ENCODE peak calls at places on chromosomes 4 and X, in ten cellular contexts. B is AG20443, F is prostate gland, V is NCI-H187 treated with DMSO at 0.1 percent for 48 hours, I is DMS53, E is NCI-H345, K is cardiac muscle cell, M is GM20000, S is lower leg skin, C is EL. G is an unnamed sample.

GRCh38 chrX:45668686-45669443 is 468.2 kb upstream of the DIPK2B start:
- DNase-seq in B (peak), F (no peak), V (no peak), I (no peak), E (peak), K (peak), M (no peak), S (no peak), C (peak), G (no peak)

GRCh38 chrX:123219916-123220315 is 35.8 kb downstream of the GRIA3 start:
- DNase-seq in B (no peak), F (no peak), V (no peak), I (peak), E (no peak), K (no peak), M (no peak), S (no peak), C (no peak), G (no peak)

GRCh38 chrX:24357101-24357500 is 3.3 kb upstream of the SUPT20HL1 start:
- DNase-seq in B (peak), F (no peak), V (no peak), I (no peak), E (no peak), K (peak), M (no peak), S (no peak), C (peak), G (no peak)

GRCh38 chrX:101999644-102000539 is 68.1 kb upstream of the ZMAT1 start:
- DNase-seq in B (no peak), F (no peak), V (no peak), I (no peak), E (no peak), K (no peak), M (no peak), S (no peak), C (no peak), G (peak)

GRCh38 chrX:111837226-111837625 is 38.8 kb upstream of the TRPC5OS start:
- DNase-seq in B (no peak), F (no peak), V (no peak), I (peak), E (peak), K (no peak), M (no peak), S (no peak), C (no peak), G (no peak)

GRCh38 chr4:30903493-30903892 is 183.3 kb downstream of the PCDH7 start:
- DNase-seq in B (peak), F (no peak), V (no peak), I (no peak), E (no peak), K (peak), M (no peak), S (no peak), C (peak), G (no peak)

GRCh38 chrX:86935988-86936387 is 581.6 kb upstream of the KLHL4 start:
- DNase-seq in B (no peak), F (no peak), V (no peak), I (no peak), E (no peak), K (no peak), M (no peak), S (no peak), C (no peak), G (no peak)

GRCh38 chr4:123819362-123820035 is 422.9 kb downstream of the SPRY1 start:
- DNase-seq in B (no peak), F (no peak), V (no peak), I (no peak), E (no peak), K (no peak), M (no peak), S (no peak), C (peak), G (no peak)

GRCh38 chrX:150459168-150459567 is 96.1 kb downstream of the MAMLD1 start:
- DNase-seq in B (no peak), F (no peak), V (no peak), I (no peak), E (no peak), K (no peak), M (no peak), S (no peak), C (no peak), G (no peak)

GRCh38 chr4:19927381-19927780 is 324.3 kb upstream of the SLIT2 start:
- DNase-seq in B (no peak), F (no peak), V (no peak), I (peak), E (no peak), K (peak), M (no peak), S (no peak), C (peak), G (no peak)

GRCh38 chr4:57303012-57303751 is 193.0 kb upstream of the IGFBP7 start:
- DNase-seq in B (no peak), F (no peak), V (no peak), I (peak), E (no peak), K (peak), M (no peak), S (no peak), C (peak), G (no peak)

GRCh38 chr4:152100378-152101201 is 339.8 kb upstream of the GATB start:
- DNase-seq in B (no peak), F (no peak), V (no peak), I (no peak), E (no peak), K (no peak), M (no peak), S (peak), C (no peak), G (no peak)

GRCh38 chr4:84235545-84235944 is 263.5 kb downstream of the NKX6-1 start:
- DNase-seq in B (no peak), F (no peak), V (no peak), I (no peak), E (no peak), K (no peak), M (peak), S (no peak), C (no peak), G (no peak)

GRCh38 chrX:123184199-123184857 is at the start of gene GRIA3:
- DNase-seq in B (peak), F (no peak), V (no peak), I (peak), E (no peak), K (no peak), M (no peak), S (no peak), C (peak), G (no peak)

GRCh38 chr4:48949518-48950207 is 36.4 kb upstream of the CWH43 start:
- DNase-seq in B (peak), F (no peak), V (no peak), I (no peak), E (no peak), K (no peak), M (no peak), S (no peak), C (peak), G (no peak)

GRCh38 chr4:70613182-70613892 is 15.2 kb upstream of the ENAM start:
- DNase-seq in B (no peak), F (no peak), V (no peak), I (no peak), E (no peak), K (no peak), M (no peak), S (no peak), C (no peak), G (no peak)

GRCh38 chr4:52946811-52947210 is 84.7 kb downstream of the RASL11B start:
- DNase-seq in B (no peak), F (no peak), V (no peak), I (no peak), E (no peak), K (no peak), M (no peak), S (no peak), C (no peak), G (no peak)

GRCh38 chr4:169615467-169616106 is 3.2 kb upstream of the NEK1 start:
- DNase-seq in B (no peak), F (no peak), V (no peak), I (no peak), E (no peak), K (no peak), M (no peak), S (no peak), C (no peak), G (no peak)

GRCh38 chr4:2592572-2592971 is 56.1 kb downstream of the FAM193A start:
- DNase-seq in B (no peak), F (no peak), V (no peak), I (no peak), E (no peak), K (no peak), M (no peak), S (no peak), C (no peak), G (peak)

GRCh38 chr4:179130122-179130714 is 1688.0 kb upstream of the AGA start:
- DNase-seq in B (no peak), F (no peak), V (no peak), I (no peak), E (no peak), K (no peak), M (peak), S (no peak), C (no peak), G (no peak)

GRCh38 chrX:45778621-45779020 is 577.9 kb upstream of the DIPK2B start:
- DNase-seq in B (no peak), F (no peak), V (no peak), I (no peak), E (no peak), K (no peak), M (no peak), S (no peak), C (no peak), G (no peak)

GRCh38 chr4:24044610-24045589 is 155.1 kb upstream of the PPARGC1A start:
- DNase-seq in B (no peak), F (no peak), V (no peak), I (no peak), E (no peak), K (no peak), M (no peak), S (no peak), C (no peak), G (no peak)

GRCh38 chr4:77286906-77287305 is 129.9 kb downstream of the CCNG2 start:
- DNase-seq in B (no peak), F (no peak), V (no peak), I (no peak), E (no peak), K (no peak), M (no peak), S (no peak), C (no peak), G (no peak)

GRCh38 chrX:108000751-108001150 is 18.6 kb upstream of the TEX13B start:
- DNase-seq in B (no peak), F (peak), V (no peak), I (peak), E (peak), K (no peak), M (no peak), S (no peak), C (no peak), G (no peak)

GRCh38 chrX:127621780-127622179 is 430.4 kb downstream of the ACTRT1 start:
- DNase-seq in B (no peak), F (no peak), V (no peak), I (no peak), E (no peak), K (no peak), M (no peak), S (no peak), C (no peak), G (no peak)

GRCh38 chr4:2796261-2797187 is 3.6 kb downstream of the SH3BP2 start:
- DNase-seq in B (no peak), F (peak), V (no peak), I (no peak), E (no peak), K (no peak), M (no peak), S (peak), C (peak), G (no peak)

GRCh38 chr4:4673070-4673469 is 131.2 kb upstream of the STX18 start:
- DNase-seq in B (peak), F (no peak), V (no peak), I (peak), E (peak), K (peak), M (no peak), S (peak), C (peak), G (peak)

GRCh38 chr4:34046580-34046979 is 2197.7 kb downstream of the ARAP2 start:
- DNase-seq in B (peak), F (no peak), V (no peak), I (peak), E (no peak), K (peak), M (no peak), S (no peak), C (peak), G (no peak)

GRCh38 chr4:87542734-87543312 is 13.6 kb upstream of the SPARCL1 start:
- DNase-seq in B (no peak), F (no peak), V (no peak), I (no peak), E (no peak), K (no peak), M (no peak), S (no peak), C (no peak), G (no peak)

GRCh38 chrX:152928761-152929400 is 31.0 kb downstream of the ZNF185 start:
- DNase-seq in B (no peak), F (no peak), V (no peak), I (no peak), E (no peak), K (no peak), M (no peak), S (no peak), C (no peak), G (no peak)

GRCh38 chr4:129545599-129546278 is 449.8 kb downstream of the C4orf33 start:
- DNase-seq in B (no peak), F (peak), V (no peak), I (peak), E (peak), K (peak), M (no peak), S (no peak), C (peak), G (no peak)

GRCh38 chr4:173509031-173510001 is 20.7 kb downstream of the HAND2 start:
- DNase-seq in B (peak), F (no peak), V (no peak), I (no peak), E (no peak), K (peak), M (peak), S (peak), C (peak), G (no peak)

GRCh38 chrX:2401590-2402360 is 99.0 kb downstream of the DHRSX start:
- DNase-seq in B (peak), F (peak), V (no peak), I (no peak), E (no peak), K (no peak), M (no peak), S (peak), C (no peak), G (no peak)

GRCh38 chrX:150361070-150361776 is 1.9 kb upstream of the MAMLD1 start:
- DNase-seq in B (no peak), F (no peak), V (no peak), I (peak), E (no peak), K (no peak), M (no peak), S (no peak), C (peak), G (peak)

GRCh38 chr4:7046971-7047370 is 3.8 kb downstream of the TADA2B start:
- DNase-seq in B (no peak), F (no peak), V (no peak), I (no peak), E (no peak), K (no peak), M (no peak), S (no peak), C (no peak), G (no peak)

GRCh38 chr4:675980-676870 is 1.9 kb downstream of the MYL5 start:
- DNase-seq in B (no peak), F (no peak), V (no peak), I (no peak), E (no peak), K (no peak), M (peak), S (no peak), C (no peak), G (no peak)

GRCh38 chr4:142408003-142408441 is 438.1 kb downstream of the INPP4B start:
- DNase-seq in B (peak), F (no peak), V (no peak), I (no peak), E (no peak), K (peak), M (no peak), S (no peak), C (peak), G (no peak)

GRCh38 chrX:38305971-38306370 is 21.3 kb downstream of the RPGR start:
- DNase-seq in B (no peak), F (no peak), V (no peak), I (no peak), E (no peak), K (peak), M (no peak), S (no peak), C (no peak), G (no peak)

G was measured in WTC11.